ENCODE peak calls at places on chromosomes 4 and X, in nine cellular contexts. One of them, this sample, is unnamed.

GRCh38 chr4:168633071-168633470 is 136.2 kb downstream of the PALLD start:
- DNase-seq in tibial nerve: no peak
- DNase-seq in stomach: no peak
- DNase-seq in HepG2: no peak
- DNase-seq in sigmoid colon: no peak
- DNase-seq in A549: peak; percentile 36
- DNase-seq in uterus: no peak
- DNase-seq in ovary: no peak
- DNase-seq in spleen: no peak
- DNase-seq in this sample: no peak

GRCh38 chrX:112840382-112841113 is at the start of gene AMOT:
- DNase-seq in tibial nerve: peak; percentile 63
- DNase-seq in stomach: peak; percentile 71
- DNase-seq in HepG2: peak; percentile 1
- DNase-seq in sigmoid colon: peak; percentile 87
- DNase-seq in A549: peak; percentile 33
- DNase-seq in uterus: peak; percentile 79
- DNase-seq in ovary: peak; percentile 71
- DNase-seq in spleen: peak; percentile 88
- DNase-seq in this sample: peak; percentile 71

GRCh38 chrX:38452603-38453002 is 100.2 kb downstream of the OTC start:
- DNase-seq in tibial nerve: no peak
- DNase-seq in stomach: no peak
- DNase-seq in HepG2: no peak
- DNase-seq in sigmoid colon: no peak
- DNase-seq in A549: no peak
- DNase-seq in uterus: no peak
- DNase-seq in ovary: no peak
- DNase-seq in spleen: no peak
- DNase-seq in this sample: no peak

GRCh38 chr4:189763573-189763972 is 177.1 kb upstream of the FRG1 start:
- DNase-seq in tibial nerve: no peak
- DNase-seq in stomach: no peak
- DNase-seq in HepG2: no peak
- DNase-seq in sigmoid colon: no peak
- DNase-seq in A549: no peak
- DNase-seq in uterus: no peak
- DNase-seq in ovary: no peak
- DNase-seq in spleen: no peak
- DNase-seq in this sample: no peak

GRCh38 chr4:82402196-82402775 is 28.0 kb downstream of the HNRNPDL start:
- DNase-seq in tibial nerve: no peak
- DNase-seq in stomach: no peak
- DNase-seq in HepG2: no peak
- DNase-seq in sigmoid colon: no peak
- DNase-seq in A549: no peak
- DNase-seq in uterus: no peak
- DNase-seq in ovary: no peak
- DNase-seq in spleen: no peak
- DNase-seq in this sample: no peak

GRCh38 chr4:20251796-20252655 is at the start of gene SLIT2:
- DNase-seq in tibial nerve: peak; percentile 65
- DNase-seq in stomach: peak; percentile 81
- DNase-seq in HepG2: peak; percentile 47
- DNase-seq in sigmoid colon: peak; percentile 95
- DNase-seq in A549: peak; percentile 18
- DNase-seq in uterus: peak; percentile 91
- DNase-seq in ovary: peak; percentile 84
- DNase-seq in spleen: peak; percentile 86
- DNase-seq in this sample: peak; percentile 87

GRCh38 chrX:47420967-47421366 is 50.6 kb downstream of the ZNF157 start:
- DNase-seq in tibial nerve: no peak
- DNase-seq in stomach: no peak
- DNase-seq in HepG2: no peak
- DNase-seq in sigmoid colon: no peak
- DNase-seq in A549: no peak
- DNase-seq in uterus: no peak
- DNase-seq in ovary: no peak
- DNase-seq in spleen: no peak
- DNase-seq in this sample: no peak

GRCh38 chrX:78708171-78708570 is 39.3 kb upstream of the LPAR4 start:
- DNase-seq in tibial nerve: no peak
- DNase-seq in stomach: no peak
- DNase-seq in HepG2: peak; percentile 1
- DNase-seq in sigmoid colon: no peak
- DNase-seq in A549: peak; percentile 0
- DNase-seq in uterus: no peak
- DNase-seq in ovary: no peak
- DNase-seq in spleen: no peak
- DNase-seq in this sample: no peak

GRCh38 chr4:2260336-2261109 is 1.4 kb downstream of the MXD4 start:
- DNase-seq in tibial nerve: no peak
- DNase-seq in stomach: peak; percentile 28
- DNase-seq in HepG2: no peak
- DNase-seq in sigmoid colon: peak; percentile 74
- DNase-seq in A549: no peak
- DNase-seq in uterus: peak; percentile 23
- DNase-seq in ovary: peak; percentile 44
- DNase-seq in spleen: peak; percentile 89
- DNase-seq in this sample: peak; percentile 53

GRCh38 chrX:63275127-63275526 is 76.0 kb downstream of the SPIN4 start:
- DNase-seq in tibial nerve: no peak
- DNase-seq in stomach: no peak
- DNase-seq in HepG2: peak; percentile 4
- DNase-seq in sigmoid colon: no peak
- DNase-seq in A549: peak; percentile 5
- DNase-seq in uterus: no peak
- DNase-seq in ovary: no peak
- DNase-seq in spleen: no peak
- DNase-seq in this sample: peak; percentile 58

GRCh38 chr4:115655626-115656025 is 542.2 kb upstream of the NDST4 start:
- DNase-seq in tibial nerve: no peak
- DNase-seq in stomach: no peak
- DNase-seq in HepG2: no peak
- DNase-seq in sigmoid colon: no peak
- DNase-seq in A549: no peak
- DNase-seq in uterus: no peak
- DNase-seq in ovary: no peak
- DNase-seq in spleen: no peak
- DNase-seq in this sample: no peak

GRCh38 chr4:86493460-86493859 is 100.7 kb upstream of the PTPN13 start:
- DNase-seq in tibial nerve: no peak
- DNase-seq in stomach: no peak
- DNase-seq in HepG2: no peak
- DNase-seq in sigmoid colon: no peak
- DNase-seq in A549: no peak
- DNase-seq in uterus: no peak
- DNase-seq in ovary: no peak
- DNase-seq in spleen: no peak
- DNase-seq in this sample: no peak

GRCh38 chr4:123744664-123745290 is 348.2 kb downstream of the SPRY1 start:
- DNase-seq in tibial nerve: no peak
- DNase-seq in stomach: no peak
- DNase-seq in HepG2: peak; percentile 38
- DNase-seq in sigmoid colon: peak; percentile 65
- DNase-seq in A549: no peak
- DNase-seq in uterus: peak; percentile 47
- DNase-seq in ovary: peak; percentile 50
- DNase-seq in spleen: no peak
- DNase-seq in this sample: peak; percentile 45

GRCh38 chr4:7552466-7552865 is 117.7 kb upstream of the PSAPL1 start:
- DNase-seq in tibial nerve: no peak
- DNase-seq in stomach: no peak
- DNase-seq in HepG2: no peak
- DNase-seq in sigmoid colon: no peak
- DNase-seq in A549: no peak
- DNase-seq in uterus: no peak
- DNase-seq in ovary: no peak
- DNase-seq in spleen: no peak
- DNase-seq in this sample: no peak

GRCh38 chr4:2388430-2389182 is 29.8 kb downstream of the ZFYVE28 start:
- DNase-seq in tibial nerve: no peak
- DNase-seq in stomach: no peak
- DNase-seq in HepG2: no peak
- DNase-seq in sigmoid colon: no peak
- DNase-seq in A549: no peak
- DNase-seq in uterus: no peak
- DNase-seq in ovary: no peak
- DNase-seq in spleen: no peak
- DNase-seq in this sample: no peak

GRCh38 chrX:22194207-22194606 is 78.5 kb upstream of the CBLL2 start:
- DNase-seq in tibial nerve: no peak
- DNase-seq in stomach: no peak
- DNase-seq in HepG2: no peak
- DNase-seq in sigmoid colon: no peak
- DNase-seq in A549: no peak
- DNase-seq in uterus: no peak
- DNase-seq in ovary: no peak
- DNase-seq in spleen: no peak
- DNase-seq in this sample: no peak

GRCh38 chr4:74548561-74548960 is 103.6 kb downstream of the AREG start:
- DNase-seq in tibial nerve: no peak
- DNase-seq in stomach: no peak
- DNase-seq in HepG2: no peak
- DNase-seq in sigmoid colon: no peak
- DNase-seq in A549: no peak
- DNase-seq in uterus: no peak
- DNase-seq in ovary: no peak
- DNase-seq in spleen: no peak
- DNase-seq in this sample: no peak

GRCh38 chr4:2647403-2648158 is 108.6 kb downstream of the TNIP2 start:
- DNase-seq in tibial nerve: no peak
- DNase-seq in stomach: no peak
- DNase-seq in HepG2: no peak
- DNase-seq in sigmoid colon: peak; percentile 27
- DNase-seq in A549: no peak
- DNase-seq in uterus: no peak
- DNase-seq in ovary: no peak
- DNase-seq in spleen: peak; percentile 56
- DNase-seq in this sample: peak; percentile 5

GRCh38 chrX:38916801-38917200 is 115.5 kb downstream of the MID1IP1 start:
- DNase-seq in tibial nerve: no peak
- DNase-seq in stomach: no peak
- DNase-seq in HepG2: no peak
- DNase-seq in sigmoid colon: no peak
- DNase-seq in A549: no peak
- DNase-seq in uterus: no peak
- DNase-seq in ovary: no peak
- DNase-seq in spleen: no peak
- DNase-seq in this sample: no peak

GRCh38 chr4:26462874-26463273 is 27.4 kb downstream of the CCKAR start:
- DNase-seq in tibial nerve: no peak
- DNase-seq in stomach: no peak
- DNase-seq in HepG2: no peak
- DNase-seq in sigmoid colon: no peak
- DNase-seq in A549: no peak
- DNase-seq in uterus: no peak
- DNase-seq in ovary: no peak
- DNase-seq in spleen: no peak
- DNase-seq in this sample: no peak

GRCh38 chr4:48594185-48594584 is 104.1 kb downstream of the ZAR1 start:
- DNase-seq in tibial nerve: no peak
- DNase-seq in stomach: no peak
- DNase-seq in HepG2: no peak
- DNase-seq in sigmoid colon: no peak
- DNase-seq in A549: no peak
- DNase-seq in uterus: no peak
- DNase-seq in ovary: no peak
- DNase-seq in spleen: no peak
- DNase-seq in this sample: no peak

GRCh38 chr4:7103031-7103598 is 35.3 kb upstream of the GRPEL1 start:
- DNase-seq in tibial nerve: peak; percentile 89
- DNase-seq in stomach: peak; percentile 94
- DNase-seq in HepG2: peak; percentile 64
- DNase-seq in sigmoid colon: peak; percentile 95
- DNase-seq in A549: peak; percentile 86
- DNase-seq in uterus: peak; percentile 93
- DNase-seq in ovary: peak; percentile 86
- DNase-seq in spleen: peak; percentile 94
- DNase-seq in this sample: peak; percentile 73

GRCh38 chr4:55103224-55103623 is 22.2 kb downstream of the KDR start:
- DNase-seq in tibial nerve: no peak
- DNase-seq in stomach: no peak
- DNase-seq in HepG2: no peak
- DNase-seq in sigmoid colon: no peak
- DNase-seq in A549: no peak
- DNase-seq in uterus: no peak
- DNase-seq in ovary: no peak
- DNase-seq in spleen: no peak
- DNase-seq in this sample: no peak
- TF ChIP-seq POLR2A in tibial nerve: no peak
- TF ChIP-seq POLR2A in stomach: no peak
- TF ChIP-seq POLR2A in HepG2: no peak
- TF ChIP-seq POLR2A in sigmoid colon: no peak
- TF ChIP-seq POLR2A in A549: no peak
- TF ChIP-seq POLR2A in uterus: no peak
- TF ChIP-seq POLR2A in ovary: no peak
- TF ChIP-seq POLR2A in spleen: no peak
- TF ChIP-seq POLR2A in this sample: no peak

GRCh38 chr4:140995058-140995457 is 138.2 kb downstream of the RNF150 start:
- DNase-seq in tibial nerve: no peak
- DNase-seq in stomach: peak; percentile 36
- DNase-seq in HepG2: no peak
- DNase-seq in sigmoid colon: peak; percentile 84
- DNase-seq in A549: no peak
- DNase-seq in uterus: no peak
- DNase-seq in ovary: peak; percentile 40
- DNase-seq in spleen: no peak
- DNase-seq in this sample: peak; percentile 69
- H3K27ac ChIP-seq in tibial nerve: no peak overlapping the region
- H3K27ac ChIP-seq in stomach: peak overlapping the region; percentile 45
- H3K27ac ChIP-seq in HepG2: no peak overlapping the region
- H3K27ac ChIP-seq in sigmoid colon: peak overlapping the region; percentile 77
- H3K27ac ChIP-seq in A549: no peak overlapping the region
- H3K27ac ChIP-seq in uterus: peak overlapping the region; percentile 57
- H3K27ac ChIP-seq in ovary: peak overlapping the region; percentile 77
- H3K27ac ChIP-seq in spleen: no peak overlapping the region
- H3K27ac ChIP-seq in this sample: peak overlapping the region; percentile 12

GRCh38 chrX:283115-283845 is 2.1 kb downstream of the PLCXD1 start:
- DNase-seq in tibial nerve: peak; percentile 89
- DNase-seq in stomach: peak; percentile 90
- DNase-seq in HepG2: no peak
- DNase-seq in sigmoid colon: peak; percentile 96
- DNase-seq in A549: peak; percentile 95
- DNase-seq in uterus: peak; percentile 85
- DNase-seq in ovary: peak; percentile 87
- DNase-seq in spleen: peak; percentile 96
- DNase-seq in this sample: peak; percentile 93
- H3K4me3 ChIP-seq in tibial nerve: peak overlapping the region; percentile 40
- H3K4me3 ChIP-seq in stomach: peak overlapping the region; percentile 51
- H3K4me3 ChIP-seq in HepG2: no peak overlapping the region
- H3K4me3 ChIP-seq in sigmoid colon: peak overlapping the region; percentile 41
- H3K4me3 ChIP-seq in A549: peak overlapping the region; percentile 75
- H3K4me3 ChIP-seq in uterus: peak overlapping the region; percentile 34
- H3K4me3 ChIP-seq in ovary: peak overlapping the region; percentile 49
- H3K4me3 ChIP-seq in spleen: peak overlapping the region; percentile 40
- H3K4me3 ChIP-seq in this sample: no peak overlapping the region

DNA sequence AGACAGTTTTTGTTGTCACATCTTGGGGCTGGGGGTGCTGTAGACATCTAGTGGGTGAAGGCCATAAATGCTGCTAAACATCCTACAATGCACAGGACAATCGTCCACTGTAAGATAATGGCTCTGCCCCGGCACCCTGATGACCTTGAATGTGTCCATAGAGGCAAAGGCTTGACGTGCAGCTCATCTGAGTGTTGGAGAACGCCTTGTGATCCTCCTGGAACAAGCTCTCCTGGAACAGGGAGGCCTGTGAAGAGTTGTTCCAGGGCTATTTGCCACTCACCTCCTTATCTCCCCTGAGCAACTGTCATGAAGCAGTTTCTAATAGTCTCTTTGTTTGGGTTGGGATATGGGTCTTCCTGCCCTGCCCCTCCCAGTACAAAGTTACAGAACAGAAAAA is 15.2 kb upstream of the PCYT1B start:
- DNase-seq in tibial nerve: no peak
- DNase-seq in stomach: no peak
- DNase-seq in HepG2: peak; percentile 75
- DNase-seq in sigmoid colon: no peak
- DNase-seq in A549: no peak
- DNase-seq in uterus: no peak
- DNase-seq in ovary: no peak
- DNase-seq in spleen: no peak
- DNase-seq in this sample: no peak
- TF ChIP-seq POLR2A in tibial nerve: no peak
- TF ChIP-seq POLR2A in stomach: no peak
- TF ChIP-seq POLR2A in HepG2: no peak
- TF ChIP-seq POLR2A in sigmoid colon: no peak
- TF ChIP-seq POLR2A in A549: no peak
- TF ChIP-seq POLR2A in uterus: no peak
- TF ChIP-seq POLR2A in ovary: no peak
- TF ChIP-seq POLR2A in spleen: no peak
- TF ChIP-seq POLR2A in this sample: no peak

This sample was measured in adrenal gland.